ENCODE peak calls at places on chromosomes 2 and 18, in six cellular contexts. One of them, this sample, is unnamed.
A peak's percentile ranks its signal among the peaks of the same experiment; 100 is the strongest.

GRCh38 chr2:173232956-173233744 is 121.5 kb upstream of the CDCA7 start:
- DNase-seq in GM12865: no peak
- DNase-seq in fibroblast of pulmonary artery: peak; percentile 11
- DNase-seq in endodermal cell: no peak
- DNase-seq in adrenal gland: no peak
- DNase-seq in A549: no peak
- DNase-seq in this sample: peak; percentile 6

GRCh38 chr2:102439065-102439695 is 16.2 kb downstream of the IL18RAP start:
- DNase-seq in GM12865: no peak
- DNase-seq in endodermal cell: no peak
- DNase-seq in A549: peak; percentile 14
- DNase-seq in adrenal gland: no peak
- DNase-seq in fibroblast of pulmonary artery: peak; percentile 79
- DNase-seq in this sample: peak; percentile 30

GRCh38 chr2:60629263-60629662 is 75.8 kb upstream of the BCL11A start:
- DNase-seq in adrenal gland: no peak
- DNase-seq in GM12865: no peak
- DNase-seq in fibroblast of pulmonary artery: no peak
- DNase-seq in endodermal cell: no peak
- DNase-seq in A549: no peak
- DNase-seq in this sample: no peak

GRCh38 chr2:7951490-7951889 is 730.4 kb upstream of the ID2 start:
- DNase-seq in endodermal cell: no peak
- DNase-seq in A549: no peak
- DNase-seq in GM12865: no peak
- DNase-seq in fibroblast of pulmonary artery: no peak
- DNase-seq in adrenal gland: no peak
- DNase-seq in this sample: no peak

GRCh38 chr2:83851066-83851465 is 608.0 kb downstream of the SUCLG1 start:
- DNase-seq in endodermal cell: no peak
- DNase-seq in fibroblast of pulmonary artery: no peak
- DNase-seq in A549: no peak
- DNase-seq in adrenal gland: no peak
- DNase-seq in GM12865: no peak
- DNase-seq in this sample: no peak

GRCh38 chr2:233449921-233450853 is 95.9 kb downstream of the DGKD start:
- DNase-seq in GM12865: no peak
- DNase-seq in A549: no peak
- DNase-seq in fibroblast of pulmonary artery: no peak
- DNase-seq in adrenal gland: no peak
- DNase-seq in endodermal cell: peak; percentile 34
- DNase-seq in this sample: no peak

GRCh38 chr2:143901185-143901842 is 618.6 kb downstream of the ZEB2 start:
- DNase-seq in adrenal gland: no peak
- DNase-seq in fibroblast of pulmonary artery: peak; percentile 72
- DNase-seq in A549: peak; percentile 9
- DNase-seq in endodermal cell: no peak
- DNase-seq in GM12865: peak; percentile 34
- DNase-seq in this sample: peak; percentile 49

GRCh38 chr2:5409925-5410360 is 282.2 kb upstream of the SOX11 start:
- DNase-seq in A549: no peak
- DNase-seq in fibroblast of pulmonary artery: no peak
- DNase-seq in adrenal gland: no peak
- DNase-seq in endodermal cell: no peak
- DNase-seq in GM12865: no peak
- DNase-seq in this sample: no peak

GRCh38 chr18:8912348-8913057 is 190.0 kb upstream of the NDUFV2 start:
- DNase-seq in endodermal cell: peak; percentile 61
- DNase-seq in A549: no peak
- DNase-seq in GM12865: peak; percentile 54
- DNase-seq in adrenal gland: no peak
- DNase-seq in fibroblast of pulmonary artery: no peak
- DNase-seq in this sample: no peak

GRCh38 chr2:212893216-212893615 is 258.2 kb downstream of the IKZF2 start:
- DNase-seq in fibroblast of pulmonary artery: no peak
- DNase-seq in endodermal cell: no peak
- DNase-seq in adrenal gland: no peak
- DNase-seq in GM12865: no peak
- DNase-seq in A549: no peak
- DNase-seq in this sample: no peak

GRCh38 chr2:212894026-212894425 is 257.4 kb downstream of the IKZF2 start:
- DNase-seq in GM12865: no peak
- DNase-seq in fibroblast of pulmonary artery: no peak
- DNase-seq in A549: no peak
- DNase-seq in endodermal cell: no peak
- DNase-seq in adrenal gland: no peak
- DNase-seq in this sample: no peak

GRCh38 chr2:212897296-212897695 is 254.1 kb downstream of the IKZF2 start:
- DNase-seq in adrenal gland: no peak
- DNase-seq in fibroblast of pulmonary artery: no peak
- DNase-seq in A549: no peak
- DNase-seq in endodermal cell: no peak
- DNase-seq in GM12865: no peak
- DNase-seq in this sample: no peak

GRCh38 chr2:212891580-212891979 is 259.8 kb downstream of the IKZF2 start:
- DNase-seq in adrenal gland: no peak
- DNase-seq in endodermal cell: no peak
- DNase-seq in fibroblast of pulmonary artery: no peak
- DNase-seq in GM12865: no peak
- DNase-seq in A549: no peak
- DNase-seq in this sample: no peak

DNA sequence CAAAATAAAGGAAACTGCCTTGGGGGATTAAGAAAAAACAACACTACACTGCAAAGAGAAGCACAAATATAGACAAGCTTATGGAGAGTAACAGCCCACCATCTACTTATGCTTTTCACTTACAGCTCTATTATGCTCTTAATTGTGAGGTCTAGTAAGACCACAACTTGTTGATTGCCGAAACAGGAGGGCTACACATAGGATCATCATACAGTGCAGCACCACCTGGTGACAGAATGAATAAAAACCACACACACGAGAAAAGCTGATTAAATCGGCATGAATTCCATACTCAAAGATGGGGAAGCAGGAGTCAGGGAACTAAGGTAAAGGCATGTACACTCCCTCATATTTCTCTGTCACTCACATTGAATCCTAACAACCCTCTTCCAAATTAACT is 259.2 kb downstream of the IKZF2 start:
- DNase-seq in fibroblast of pulmonary artery: peak; percentile 78
- DNase-seq in GM12865: peak; percentile 27
- DNase-seq in A549: peak; percentile 31
- DNase-seq in adrenal gland: no peak
- DNase-seq in endodermal cell: peak; percentile 55
- DNase-seq in this sample: peak; percentile 49
- TF ChIP-seq CTCF in fibroblast of pulmonary artery: peak; percentile 63
- TF ChIP-seq CTCF in GM12865: peak; percentile 6
- TF ChIP-seq CTCF in A549: peak; percentile 25
- TF ChIP-seq CTCF in adrenal gland: peak; percentile 18
- TF ChIP-seq CTCF in endodermal cell: peak; percentile 70
- TF ChIP-seq CTCF in this sample: peak; percentile 53

DNA sequence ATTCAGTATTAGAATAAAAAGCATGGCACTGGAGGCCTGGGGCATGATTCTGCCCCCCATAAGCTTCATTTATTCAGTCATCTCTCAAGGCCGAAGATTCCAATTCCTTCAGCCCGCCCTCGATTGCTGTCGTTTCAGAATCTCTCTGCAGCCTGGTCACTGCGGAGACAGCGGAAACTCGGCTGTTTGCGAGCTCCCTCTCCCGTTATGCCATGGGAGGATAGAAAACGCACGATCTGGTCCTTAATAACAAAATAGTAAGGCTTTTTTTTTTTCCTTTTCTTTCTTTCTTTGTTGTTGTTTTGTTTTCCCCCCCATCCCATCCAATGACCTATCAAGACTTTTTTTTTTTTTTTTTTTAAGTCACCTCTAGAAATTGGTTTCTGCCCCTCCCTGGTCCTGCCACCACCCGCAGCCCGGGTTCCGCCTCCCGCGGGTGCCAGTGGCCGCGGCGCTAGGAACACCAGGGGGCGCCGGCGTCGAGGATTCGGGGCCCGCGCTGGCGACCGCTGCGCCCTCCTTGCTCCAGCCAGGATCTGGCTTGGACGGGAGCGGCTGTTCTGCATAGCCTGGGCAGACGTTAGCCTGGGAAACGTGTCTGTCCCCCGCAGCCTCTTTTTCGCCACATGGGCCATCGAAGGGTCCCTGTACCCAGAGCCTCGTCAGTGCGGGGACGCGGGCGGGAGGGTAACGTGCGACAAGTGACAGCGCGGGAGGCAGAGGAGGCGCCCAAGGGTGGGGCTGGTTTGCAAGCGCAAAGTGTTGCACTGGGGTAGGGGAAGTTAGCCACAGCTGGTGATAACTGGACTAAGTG is 10.0 kb downstream of the CPLX4 start:
- DNase-seq in fibroblast of pulmonary artery: peak; percentile 62
- DNase-seq in adrenal gland: peak; percentile 77
- DNase-seq in A549: peak; percentile 55
- DNase-seq in endodermal cell: peak; percentile 92
- DNase-seq in GM12865: peak; percentile 53
- DNase-seq in this sample: peak; percentile 88
- H3K4me3 ChIP-seq in fibroblast of pulmonary artery: peak overlapping the region; percentile 40
- H3K4me3 ChIP-seq in adrenal gland: no peak overlapping the region
- H3K4me3 ChIP-seq in A549: peak overlapping the region; percentile 44
- H3K4me3 ChIP-seq in endodermal cell: peak overlapping the region; percentile 62
- H3K4me3 ChIP-seq in GM12865: no peak overlapping the region
- H3K4me3 ChIP-seq in this sample: peak overlapping the region; percentile 21

GRCh38 chr18:68925268-68925667 is 127.4 kb downstream of the CCDC102B start:
- DNase-seq in endodermal cell: peak; percentile 58
- DNase-seq in adrenal gland: no peak
- DNase-seq in A549: no peak
- DNase-seq in fibroblast of pulmonary artery: peak; percentile 11
- DNase-seq in GM12865: peak; percentile 54
- DNase-seq in this sample: no peak
- TF ChIP-seq CTCF in endodermal cell: peak; percentile 86
- TF ChIP-seq CTCF in adrenal gland: no peak
- TF ChIP-seq CTCF in A549: no peak
- TF ChIP-seq CTCF in fibroblast of pulmonary artery: peak; percentile 22
- TF ChIP-seq CTCF in GM12865: peak; percentile 36
- TF ChIP-seq CTCF in this sample: peak; percentile 7

GRCh38 chr2:240964854-240965295 is 33.5 kb upstream of the SNED1 start:
- DNase-seq in A549: no peak
- DNase-seq in GM12865: no peak
- DNase-seq in fibroblast of pulmonary artery: no peak
- DNase-seq in endodermal cell: no peak
- DNase-seq in adrenal gland: peak; percentile 18
- DNase-seq in this sample: no peak
- H3K4me3 ChIP-seq in A549: no peak overlapping the region
- H3K4me3 ChIP-seq in GM12865: no peak overlapping the region
- H3K4me3 ChIP-seq in fibroblast of pulmonary artery: no peak overlapping the region
- H3K4me3 ChIP-seq in endodermal cell: no peak overlapping the region
- H3K4me3 ChIP-seq in adrenal gland: no peak overlapping the region
- H3K4me3 ChIP-seq in this sample: no peak overlapping the region

GRCh38 chr2:200705305-200705985 is 106.3 kb upstream of the BZW1 start:
- DNase-seq in endodermal cell: peak; percentile 84
- DNase-seq in adrenal gland: no peak
- DNase-seq in fibroblast of pulmonary artery: peak; percentile 40
- DNase-seq in A549: peak; percentile 30
- DNase-seq in GM12865: no peak
- DNase-seq in this sample: no peak
- TF ChIP-seq CTCF in endodermal cell: peak; percentile 73
- TF ChIP-seq CTCF in adrenal gland: no peak
- TF ChIP-seq CTCF in fibroblast of pulmonary artery: peak; percentile 48
- TF ChIP-seq CTCF in A549: peak; percentile 33
- TF ChIP-seq CTCF in GM12865: no peak
- TF ChIP-seq CTCF in this sample: peak; percentile 25

GRCh38 chr2:55047677-55048299 is 2.5 kb downstream of the RTN4 start:
- DNase-seq in endodermal cell: no peak
- DNase-seq in fibroblast of pulmonary artery: peak; percentile 67
- DNase-seq in GM12865: peak; percentile 57
- DNase-seq in A549: peak; percentile 52
- DNase-seq in adrenal gland: no peak
- DNase-seq in this sample: peak; percentile 46

GRCh38 chr2:55048514-55048924 is 1.7 kb downstream of the RTN4 start:
- DNase-seq in GM12865: peak; percentile 39
- DNase-seq in A549: peak; percentile 71
- DNase-seq in fibroblast of pulmonary artery: peak; percentile 53
- DNase-seq in adrenal gland: peak; percentile 52
- DNase-seq in endodermal cell: peak; percentile 54
- DNase-seq in this sample: peak; percentile 62

GRCh38 chr2:55043841-55044240 is 6.4 kb downstream of the RTN4 start:
- DNase-seq in A549: no peak
- DNase-seq in endodermal cell: no peak
- DNase-seq in fibroblast of pulmonary artery: no peak
- DNase-seq in GM12865: no peak
- DNase-seq in adrenal gland: no peak
- DNase-seq in this sample: no peak

GRCh38 chr2:55048925-55049793 is 1.1 kb downstream of the RTN4 start:
- DNase-seq in endodermal cell: peak; percentile 88
- DNase-seq in A549: peak; percentile 84
- DNase-seq in adrenal gland: peak; percentile 91
- DNase-seq in GM12865: peak; percentile 77
- DNase-seq in fibroblast of pulmonary artery: peak; percentile 82
- DNase-seq in this sample: peak; percentile 92

DNA sequence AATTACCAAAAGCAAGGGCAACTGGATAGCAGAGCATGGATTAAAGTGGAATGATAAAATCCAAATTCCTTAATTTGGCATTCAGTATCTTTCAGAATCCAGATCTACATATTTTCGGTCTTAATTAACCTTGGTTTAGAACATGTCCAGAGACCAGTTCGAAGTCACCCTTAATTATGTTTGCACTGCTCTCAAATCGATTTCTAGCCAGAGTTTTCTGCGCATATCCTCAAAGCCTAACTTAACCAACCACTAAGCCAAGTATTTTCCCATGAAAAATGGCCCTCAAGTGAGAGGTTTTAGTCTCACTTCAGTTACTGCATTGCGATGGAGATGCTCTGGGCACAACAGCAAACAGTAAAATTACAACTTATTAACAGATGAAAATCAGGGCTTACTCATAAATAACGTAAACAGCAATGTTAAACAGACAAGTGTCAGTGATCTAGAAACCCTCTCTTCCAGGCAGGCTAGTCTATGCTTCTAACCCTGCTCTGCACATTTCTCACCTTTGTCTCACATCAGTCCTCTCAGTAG is 4.5 kb downstream of the RTN4 start:
- DNase-seq in endodermal cell: no peak
- DNase-seq in fibroblast of pulmonary artery: no peak
- DNase-seq in adrenal gland: no peak
- DNase-seq in GM12865: no peak
- DNase-seq in A549: no peak
- DNase-seq in this sample: no peak
- H3K4me3 ChIP-seq in endodermal cell: peak overlapping the region; percentile 99
- H3K4me3 ChIP-seq in fibroblast of pulmonary artery: peak overlapping the region; percentile 96
- H3K4me3 ChIP-seq in adrenal gland: no peak overlapping the region
- H3K4me3 ChIP-seq in GM12865: no peak overlapping the region
- H3K4me3 ChIP-seq in A549: peak overlapping the region; percentile 95
- H3K4me3 ChIP-seq in this sample: peak overlapping the region; percentile 83

GRCh38 chr2:110842048-110842447 is 109.7 kb downstream of the ACOXL start:
- DNase-seq in endodermal cell: no peak
- DNase-seq in adrenal gland: no peak
- DNase-seq in fibroblast of pulmonary artery: no peak
- DNase-seq in GM12865: no peak
- DNase-seq in A549: no peak
- DNase-seq in this sample: no peak
- TF ChIP-seq CTCF in endodermal cell: peak; percentile 19
- TF ChIP-seq CTCF in adrenal gland: no peak
- TF ChIP-seq CTCF in fibroblast of pulmonary artery: no peak
- TF ChIP-seq CTCF in GM12865: no peak
- TF ChIP-seq CTCF in A549: no peak
- TF ChIP-seq CTCF in this sample: no peak

This sample was measured in foreskin fibroblast.